ENCODE peak calls at places on chromosomes 6 and 20, in eight cellular contexts. Q is RWPE2; Z is left ventricle myocardium superior; N is thoracic aorta; J is activated naive CD4-positive, alpha-beta T cell treated with anti-CD3 and anti-CD28 coated beads, Interleukin-2, amount 50 U/mL, for 72 hours; I is left cardiac atrium; H is left lung; W is stimulated activated naive CD8-positive, alpha-beta T cell treated with anti-CD3 and anti-CD28 coated beads, Interleukin-15, amount 100 ng/mL, for 72 hours. M is an unnamed sample.

GRCh38 chr6:75308250-75308988 is 23.8 kb upstream of the TMEM30A start:
- ATAC-seq in Q (no peak), Z (no peak), N (no peak), J (no peak), I (peak), H (no peak), W (no peak), M (no peak)

GRCh38 chr6:73566954-73567591 is 46.2 kb upstream of the EEF1A1 start:
- ATAC-seq in Q (no peak), Z (peak), N (no peak), J (no peak), I (peak), H (peak), W (no peak), M (no peak)

GRCh38 chr6:17983712-17984111 is 3.7 kb downstream of the KIF13A start:
- ATAC-seq in Q (no peak), Z (no peak), N (no peak), J (no peak), I (no peak), H (peak), W (no peak), M (no peak)

GRCh38 chr20:33658510-33658909 is 3.6 kb upstream of the C20orf144 start:
- ATAC-seq in Q (no peak), Z (no peak), N (no peak), J (no peak), I (no peak), H (no peak), W (no peak), M (no peak)

GRCh38 chr6:159521962-159522361 is 171.1 kb downstream of the SOD2 start:
- ATAC-seq in Q (no peak), Z (no peak), N (no peak), J (no peak), I (no peak), H (no peak), W (no peak), M (no peak)

GRCh38 chr6:63094947-63095346 is 116.3 kb upstream of the FKBP1C start:
- ATAC-seq in Q (no peak), Z (no peak), N (no peak), J (no peak), I (no peak), H (no peak), W (no peak), M (no peak)

GRCh38 chr6:162964703-162965140 is 236.9 kb downstream of the PACRG start:
- ATAC-seq in Q (peak), Z (peak), N (no peak), J (no peak), I (peak), H (peak), W (no peak), M (no peak)

GRCh38 chr20:24736131-24736843 is 212.8 kb upstream of the CST7 start:
- ATAC-seq in Q (no peak), Z (no peak), N (no peak), J (no peak), I (no peak), H (no peak), W (no peak), M (no peak)

GRCh38 chr6:27101824-27102223 is 145.7 kb upstream of the PRSS16 start:
- ATAC-seq in Q (peak), Z (no peak), N (no peak), J (peak), I (no peak), H (no peak), W (no peak), M (no peak)

GRCh38 chr6:32177182-32177787 is 920 bp upstream of the RNF5 start:
- ATAC-seq in Q (peak), Z (peak), N (peak), J (no peak), I (peak), H (peak), W (peak), M (no peak)

GRCh38 chr6:27332692-27333641 is 20.9 kb upstream of the POM121L2 start:
- ATAC-seq in Q (peak), Z (no peak), N (no peak), J (peak), I (peak), H (no peak), W (peak), M (peak)

GRCh38 chr20:31515775-31516107 is 1.5 kb downstream of the HM13 start:
- ATAC-seq in Q (no peak), Z (no peak), N (no peak), J (no peak), I (no peak), H (no peak), W (no peak), M (peak)

GRCh38 chr6:154111025-154111424 is 72.0 kb downstream of the OPRM1 start:
- ATAC-seq in Q (peak), Z (no peak), N (no peak), J (no peak), I (no peak), H (no peak), W (no peak), M (no peak)

GRCh38 chr20:35726759-35727711 is 15.0 kb downstream of the RBM39 start:
- ATAC-seq in Q (no peak), Z (no peak), N (no peak), J (no peak), I (no peak), H (peak), W (no peak), M (no peak)

GRCh38 chr6:145829102-145829501 is 14.5 kb upstream of the FBXO30 start:
- ATAC-seq in Q (no peak), Z (peak), N (no peak), J (no peak), I (no peak), H (no peak), W (no peak), M (no peak)

GRCh38 chr6:40714143-40714542 is 127.0 kb upstream of the LRFN2 start:
- ATAC-seq in Q (no peak), Z (no peak), N (no peak), J (no peak), I (no peak), H (no peak), W (no peak), M (no peak)

GRCh38 chr6:39553029-39553428 is 172.2 kb downstream of the KIF6 start:
- ATAC-seq in Q (no peak), Z (no peak), N (no peak), J (no peak), I (no peak), H (no peak), W (no peak), M (no peak)

M was measured in activated T-helper 17 cell treated with anti-CD3 and anti-CD28 coated beads, Interleukin-2, amount 50 U/mL, for 72 hours.